ENCODE peak calls at places on chromosomes 5 and 9, in six cellular contexts. One of them, this sample, is unnamed.

GRCh38 chr5:75524071-75524470 is 12.4 kb downstream of the POLK start:
- DNase-seq in activated T-helper 1 cell treated with anti-CD3 and anti-CD28 coated beads, Interleukin-2, amount 50 U/mL, for 16 hours: no peak
- DNase-seq in activated naive CD8-positive, alpha-beta T cell treated with anti-CD3 and anti-CD28 coated beads, Interleukin-2, amount 10 ng/mL, durations not matched to agents 7 days and 5 days: no peak
- DNase-seq in NCI-H1930: no peak
- DNase-seq in hypothalamus: no peak
- DNase-seq in HuH-7: no peak
- DNase-seq in this sample: no peak

GRCh38 chr9:20988916-20989315 is 42.5 kb downstream of the HACD4 start:
- DNase-seq in activated T-helper 1 cell treated with anti-CD3 and anti-CD28 coated beads, Interleukin-2, amount 50 U/mL, for 16 hours: no peak
- DNase-seq in activated naive CD8-positive, alpha-beta T cell treated with anti-CD3 and anti-CD28 coated beads, Interleukin-2, amount 10 ng/mL, durations not matched to agents 7 days and 5 days: no peak
- DNase-seq in NCI-H1930: no peak
- DNase-seq in hypothalamus: no peak
- DNase-seq in HuH-7: no peak
- DNase-seq in this sample: no peak

GRCh38 chr9:76082062-76082461 is 191.6 kb downstream of the PCSK5 start:
- DNase-seq in activated T-helper 1 cell treated with anti-CD3 and anti-CD28 coated beads, Interleukin-2, amount 50 U/mL, for 16 hours: no peak
- DNase-seq in activated naive CD8-positive, alpha-beta T cell treated with anti-CD3 and anti-CD28 coated beads, Interleukin-2, amount 10 ng/mL, durations not matched to agents 7 days and 5 days: no peak
- DNase-seq in NCI-H1930: no peak
- DNase-seq in hypothalamus: no peak
- DNase-seq in HuH-7: no peak
- DNase-seq in this sample: no peak

GRCh38 chr9:764105-764524 is 77.4 kb upstream of the DMRT1 start:
- DNase-seq in activated T-helper 1 cell treated with anti-CD3 and anti-CD28 coated beads, Interleukin-2, amount 50 U/mL, for 16 hours: no peak
- DNase-seq in activated naive CD8-positive, alpha-beta T cell treated with anti-CD3 and anti-CD28 coated beads, Interleukin-2, amount 10 ng/mL, durations not matched to agents 7 days and 5 days: peak; percentile 44
- DNase-seq in NCI-H1930: peak; percentile 77
- DNase-seq in hypothalamus: peak; percentile 17
- DNase-seq in HuH-7: peak; percentile 59
- DNase-seq in this sample: peak; percentile 70

GRCh38 chr5:174482549-174482948 is 241.8 kb upstream of the MSX2 start:
- DNase-seq in activated T-helper 1 cell treated with anti-CD3 and anti-CD28 coated beads, Interleukin-2, amount 50 U/mL, for 16 hours: no peak
- DNase-seq in activated naive CD8-positive, alpha-beta T cell treated with anti-CD3 and anti-CD28 coated beads, Interleukin-2, amount 10 ng/mL, durations not matched to agents 7 days and 5 days: no peak
- DNase-seq in NCI-H1930: no peak
- DNase-seq in hypothalamus: no peak
- DNase-seq in HuH-7: no peak
- DNase-seq in this sample: no peak

GRCh38 chr5:151184316-151185042 is 26.9 kb upstream of the ANXA6 start:
- DNase-seq in activated T-helper 1 cell treated with anti-CD3 and anti-CD28 coated beads, Interleukin-2, amount 50 U/mL, for 16 hours: no peak
- DNase-seq in activated naive CD8-positive, alpha-beta T cell treated with anti-CD3 and anti-CD28 coated beads, Interleukin-2, amount 10 ng/mL, durations not matched to agents 7 days and 5 days: no peak
- DNase-seq in NCI-H1930: no peak
- DNase-seq in hypothalamus: no peak
- DNase-seq in HuH-7: no peak
- DNase-seq in this sample: peak; percentile 40

GRCh38 chr5:25964009-25964372 is 1074.4 kb downstream of the CDH9 start:
- DNase-seq in activated T-helper 1 cell treated with anti-CD3 and anti-CD28 coated beads, Interleukin-2, amount 50 U/mL, for 16 hours: no peak
- DNase-seq in activated naive CD8-positive, alpha-beta T cell treated with anti-CD3 and anti-CD28 coated beads, Interleukin-2, amount 10 ng/mL, durations not matched to agents 7 days and 5 days: no peak
- DNase-seq in NCI-H1930: no peak
- DNase-seq in hypothalamus: no peak
- DNase-seq in HuH-7: no peak
- DNase-seq in this sample: no peak

GRCh38 chr5:143213231-143213850 is 190.1 kb downstream of the NR3C1 start:
- DNase-seq in activated T-helper 1 cell treated with anti-CD3 and anti-CD28 coated beads, Interleukin-2, amount 50 U/mL, for 16 hours: no peak
- DNase-seq in activated naive CD8-positive, alpha-beta T cell treated with anti-CD3 and anti-CD28 coated beads, Interleukin-2, amount 10 ng/mL, durations not matched to agents 7 days and 5 days: no peak
- DNase-seq in NCI-H1930: no peak
- DNase-seq in hypothalamus: no peak
- DNase-seq in HuH-7: no peak
- DNase-seq in this sample: no peak

GRCh38 chr5:39661026-39661779 is 236.4 kb upstream of the DAB2 start:
- DNase-seq in activated T-helper 1 cell treated with anti-CD3 and anti-CD28 coated beads, Interleukin-2, amount 50 U/mL, for 16 hours: no peak
- DNase-seq in activated naive CD8-positive, alpha-beta T cell treated with anti-CD3 and anti-CD28 coated beads, Interleukin-2, amount 10 ng/mL, durations not matched to agents 7 days and 5 days: no peak
- DNase-seq in NCI-H1930: no peak
- DNase-seq in hypothalamus: no peak
- DNase-seq in HuH-7: no peak
- DNase-seq in this sample: no peak

GRCh38 chr9:76136986-76137385 is 246.5 kb downstream of the PCSK5 start:
- DNase-seq in activated T-helper 1 cell treated with anti-CD3 and anti-CD28 coated beads, Interleukin-2, amount 50 U/mL, for 16 hours: no peak
- DNase-seq in activated naive CD8-positive, alpha-beta T cell treated with anti-CD3 and anti-CD28 coated beads, Interleukin-2, amount 10 ng/mL, durations not matched to agents 7 days and 5 days: no peak
- DNase-seq in NCI-H1930: no peak
- DNase-seq in hypothalamus: no peak
- DNase-seq in HuH-7: no peak
- DNase-seq in this sample: no peak

GRCh38 chr9:121786998-121787422 is 135.6 kb downstream of the DAB2IP start:
- DNase-seq in activated T-helper 1 cell treated with anti-CD3 and anti-CD28 coated beads, Interleukin-2, amount 50 U/mL, for 16 hours: no peak
- DNase-seq in activated naive CD8-positive, alpha-beta T cell treated with anti-CD3 and anti-CD28 coated beads, Interleukin-2, amount 10 ng/mL, durations not matched to agents 7 days and 5 days: no peak
- DNase-seq in NCI-H1930: no peak
- DNase-seq in hypothalamus: no peak
- DNase-seq in HuH-7: no peak
- DNase-seq in this sample: peak; percentile 12

GRCh38 chr5:78546597-78546996 is 102.0 kb downstream of the LHFPL2 start:
- DNase-seq in activated T-helper 1 cell treated with anti-CD3 and anti-CD28 coated beads, Interleukin-2, amount 50 U/mL, for 16 hours: no peak
- DNase-seq in activated naive CD8-positive, alpha-beta T cell treated with anti-CD3 and anti-CD28 coated beads, Interleukin-2, amount 10 ng/mL, durations not matched to agents 7 days and 5 days: no peak
- DNase-seq in NCI-H1930: no peak
- DNase-seq in hypothalamus: no peak
- DNase-seq in HuH-7: no peak
- DNase-seq in this sample: no peak

GRCh38 chr5:50302815-50303490 is 138.1 kb downstream of the EMB start:
- DNase-seq in activated T-helper 1 cell treated with anti-CD3 and anti-CD28 coated beads, Interleukin-2, amount 50 U/mL, for 16 hours: no peak
- DNase-seq in activated naive CD8-positive, alpha-beta T cell treated with anti-CD3 and anti-CD28 coated beads, Interleukin-2, amount 10 ng/mL, durations not matched to agents 7 days and 5 days: no peak
- DNase-seq in NCI-H1930: no peak
- DNase-seq in hypothalamus: no peak
- DNase-seq in HuH-7: no peak
- DNase-seq in this sample: no peak

GRCh38 chr9:37421914-37422288 is 595 bp upstream of the GRHPR start:
- DNase-seq in activated T-helper 1 cell treated with anti-CD3 and anti-CD28 coated beads, Interleukin-2, amount 50 U/mL, for 16 hours: no peak
- DNase-seq in activated naive CD8-positive, alpha-beta T cell treated with anti-CD3 and anti-CD28 coated beads, Interleukin-2, amount 10 ng/mL, durations not matched to agents 7 days and 5 days: no peak
- DNase-seq in NCI-H1930: no peak
- DNase-seq in hypothalamus: no peak
- DNase-seq in HuH-7: peak; percentile 83
- DNase-seq in this sample: no peak

GRCh38 chr5:2739360-2740050 is 12.0 kb downstream of the IRX2 start:
- DNase-seq in activated T-helper 1 cell treated with anti-CD3 and anti-CD28 coated beads, Interleukin-2, amount 50 U/mL, for 16 hours: no peak
- DNase-seq in activated naive CD8-positive, alpha-beta T cell treated with anti-CD3 and anti-CD28 coated beads, Interleukin-2, amount 10 ng/mL, durations not matched to agents 7 days and 5 days: peak; percentile 31
- DNase-seq in NCI-H1930: no peak
- DNase-seq in hypothalamus: no peak
- DNase-seq in HuH-7: no peak
- DNase-seq in this sample: no peak

GRCh38 chr5:132260714-132261615 is 3.5 kb downstream of the PDLIM4 start:
- DNase-seq in activated T-helper 1 cell treated with anti-CD3 and anti-CD28 coated beads, Interleukin-2, amount 50 U/mL, for 16 hours: no peak
- DNase-seq in activated naive CD8-positive, alpha-beta T cell treated with anti-CD3 and anti-CD28 coated beads, Interleukin-2, amount 10 ng/mL, durations not matched to agents 7 days and 5 days: no peak
- DNase-seq in NCI-H1930: no peak
- DNase-seq in hypothalamus: peak; percentile 36
- DNase-seq in HuH-7: no peak
- DNase-seq in this sample: peak; percentile 68

GRCh38 chr5:5340206-5340729 is 82.2 kb upstream of the ICE1 start:
- DNase-seq in activated T-helper 1 cell treated with anti-CD3 and anti-CD28 coated beads, Interleukin-2, amount 50 U/mL, for 16 hours: no peak
- DNase-seq in activated naive CD8-positive, alpha-beta T cell treated with anti-CD3 and anti-CD28 coated beads, Interleukin-2, amount 10 ng/mL, durations not matched to agents 7 days and 5 days: no peak
- DNase-seq in NCI-H1930: peak; percentile 14
- DNase-seq in hypothalamus: no peak
- DNase-seq in HuH-7: no peak
- DNase-seq in this sample: peak; percentile 52

This sample was measured in testis.